ENCODE peak calls at places on chromosomes 1 and 21, in eight cellular contexts. G, J, L, U, E, O, M and N are unnamed samples.

GRCh38 chr1:84711091-84711490 is 20.8 kb upstream of the SSX2IP start:
- DNase-seq in G (no peak), J (no peak), L (no peak), U (no peak), E (no peak), O (no peak), M (no peak), N (no peak)

GRCh38 chr21:35006771-35007170 is 42.3 kb downstream of the RUNX1 start:
- DNase-seq in G (no peak), J (no peak), L (no peak), U (no peak), E (no peak), O (no peak), M (no peak), N (no peak)

GRCh38 chr1:22855668-22856606 is 116.7 kb downstream of the LACTBL1 start:
- DNase-seq in G (no peak), J (no peak), L (no peak), U (no peak), E (no peak), O (no peak), M (no peak), N (no peak)

GRCh38 chr1:215794151-215794550 is 227.0 kb downstream of the KCTD3 start:
- DNase-seq in G (no peak), J (no peak), L (no peak), U (peak; percentile 25), E (peak; percentile 95), O (no peak), M (no peak), N (no peak)

GRCh38 chr1:89884718-89885596 is 64.1 kb downstream of the LRRC8D start:
- DNase-seq in G (no peak), J (peak; percentile 63), L (peak; percentile 68), U (no peak), E (no peak), O (no peak), M (no peak), N (no peak)

GRCh38 chr1:169989246-169989645 is 85.2 kb downstream of the KIFAP3 start:
- DNase-seq in G (no peak), J (no peak), L (peak; percentile 5), U (no peak), E (no peak), O (no peak), M (no peak), N (no peak)

GRCh38 chr1:8976896-8977295 is 31.2 kb downstream of the CA6 start:
- DNase-seq in G (no peak), J (no peak), L (no peak), U (no peak), E (no peak), O (no peak), M (no peak), N (no peak)

GRCh38 chr1:241306125-241306790 is 50.7 kb downstream of the RGS7 start:
- DNase-seq in G (no peak), J (no peak), L (no peak), U (no peak), E (no peak), O (no peak), M (no peak), N (no peak)

GRCh38 chr1:89910780-89911179 is 84.1 kb upstream of the ZNF326 start:
- DNase-seq in G (no peak), J (peak; percentile 92), L (peak; percentile 72), U (no peak), E (no peak), O (no peak), M (no peak), N (no peak)

GRCh38 chr1:164780863-164781262 is 221.9 kb downstream of the PBX1 start:
- DNase-seq in G (no peak), J (peak; percentile 94), L (peak; percentile 89), U (no peak), E (no peak), O (no peak), M (no peak), N (no peak)